ENCODE peak calls at places on chromosomes 7 and 10, in six cellular contexts. M is IMR-90, R is foreskin fibroblast, Q is brain microvascular endothelial cell, A is tibial nerve, U is AG04449. Y is an unnamed sample.

GRCh38 chr7:70043139-70043538 is 444.9 kb downstream of the AUTS2 start:
- DNase-seq in M (no peak), R (no peak), Q (no peak), A (no peak), U (no peak), Y (no peak)

GRCh38 chr7:100441641-100442535 is 5.6 kb upstream of the PPP1R35 start:
- DNase-seq in M (no peak), R (no peak), Q (no peak), A (no peak), U (no peak), Y (no peak)

GRCh38 chr7:127380479-127380878 is 12.0 kb downstream of the ZNF800 start:
- DNase-seq in M (no peak), R (no peak), Q (no peak), A (no peak), U (no peak), Y (no peak)

GRCh38 chr7:45573636-45574470 is at the start of gene ADCY1:
- DNase-seq in M (no peak), R (no peak), Q (no peak), A (no peak), U (no peak), Y (no peak)

GRCh38 chr10:63286754-63287264 is 153.7 kb downstream of the NRBF2 start:
- DNase-seq in M (no peak), R (no peak), Q (no peak), A (no peak), U (no peak), Y (no peak)

GRCh38 chr7:141519623-141520022 is 31.6 kb upstream of the AGK start:
- DNase-seq in M (no peak), R (no peak), Q (no peak), A (no peak), U (no peak), Y (no peak)

GRCh38 chr10:17425584-17426262 is 28.7 kb downstream of the ST8SIA6 start:
- DNase-seq in M (no peak), R (no peak), Q (no peak), A (no peak), U (no peak), Y (no peak)

GRCh38 chr10:86951184-86951761 is 6.1 kb downstream of the MMRN2 start:
- DNase-seq in M (no peak), R (no peak), Q (no peak), A (no peak), U (no peak), Y (no peak)

GRCh38 chr10:4170181-4170580 is 385.2 kb upstream of the KLF6 start:
- DNase-seq in M (no peak), R (no peak), Q (no peak), A (no peak), U (no peak), Y (no peak)

GRCh38 chr7:134784251-134785049 is 5.0 kb downstream of the CALD1 start:
- DNase-seq in M (no peak), R (no peak), Q (no peak), A (no peak), U (no peak), Y (no peak)

GRCh38 chr10:102799691-102800435 is 37.4 kb downstream of the CYP17A1 start:
- DNase-seq in M (no peak), R (no peak), Q (no peak), A (no peak), U (no peak), Y (no peak)

GRCh38 chr10:102800601-102801335 is 36.4 kb downstream of the CYP17A1 start:
- DNase-seq in M (no peak), R (no peak), Q (no peak), A (no peak), U (no peak), Y (no peak)

GRCh38 chr10:102801496-102801895 is 35.7 kb downstream of the CYP17A1 start:
- DNase-seq in M (no peak), R (peak; percentile 43), Q (no peak), A (no peak), U (no peak), Y (no peak)

GRCh38 chr10:102802920-102803534 is 34.2 kb downstream of the CYP17A1 start:
- DNase-seq in M (peak; percentile 99), R (peak; percentile 92), Q (peak; percentile 97), A (no peak), U (peak; percentile 91), Y (no peak)

DNA sequence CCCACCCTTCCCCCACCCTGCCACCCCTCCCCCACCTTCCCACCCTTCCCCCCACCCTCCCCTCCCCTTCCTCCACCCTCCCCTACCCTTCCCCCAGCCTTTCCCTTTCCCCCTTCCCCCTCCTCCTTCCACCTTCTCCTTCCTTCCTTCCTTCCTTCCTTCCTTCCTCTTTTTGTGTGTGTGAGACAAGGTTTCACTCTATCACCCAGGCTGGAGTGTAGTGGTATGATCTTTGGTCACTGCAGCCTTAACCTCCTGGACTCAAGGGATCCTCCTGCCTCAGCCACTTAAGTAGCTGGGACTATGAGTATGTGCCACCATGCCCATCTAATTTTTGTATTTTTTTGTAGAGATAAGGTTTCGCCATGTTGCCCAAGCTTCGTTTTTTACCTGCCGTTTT is 35.2 kb downstream of the CYP17A1 start:
- DNase-seq in M (no peak), R (no peak), Q (no peak), A (no peak), U (no peak), Y (no peak)
- TF ChIP-seq CTCF in M (no peak), R (no peak), Q (no peak), A (no peak), U (no peak), Y (no peak)

GRCh38 chr10:95688648-95689047 is 5.1 kb downstream of the TCTN3 start:
- DNase-seq in M (no peak), R (no peak), Q (no peak), A (no peak), U (no peak), Y (no peak)
- TF ChIP-seq CTCF in M (no peak), R (no peak), Q (peak; percentile 8), A (no peak), U (no peak), Y (no peak)

GRCh38 chr10:100019824-100020160 is 10.0 kb upstream of the DNMBP start:
- DNase-seq in M (no peak), R (peak; percentile 32), Q (no peak), A (no peak), U (no peak), Y (no peak)
- TF ChIP-seq CTCF in M (no peak), R (no peak), Q (peak; percentile 53), A (no peak), U (no peak), Y (peak; percentile 44)

DNA sequence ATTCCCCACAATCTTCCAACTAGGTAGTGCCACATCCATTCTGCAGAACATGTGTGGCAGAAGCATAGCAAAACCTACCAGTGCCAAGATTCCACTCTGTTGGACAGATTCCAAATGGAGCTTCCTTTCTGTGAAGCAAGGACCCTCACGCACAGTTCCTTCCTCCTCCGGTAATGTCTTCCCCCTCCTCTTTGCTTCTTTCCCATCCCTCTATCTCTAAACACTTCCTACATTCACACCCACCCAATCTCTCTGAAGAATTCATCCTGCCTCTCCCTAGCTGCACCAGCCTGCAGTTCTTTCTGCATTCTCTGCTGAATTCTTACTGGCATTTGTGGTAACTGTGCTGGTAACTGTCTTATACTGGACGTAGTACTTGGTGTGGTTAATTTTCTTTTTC is 124.9 kb downstream of the RNLS start:
- DNase-seq in M (no peak), R (no peak), Q (no peak), A (no peak), U (no peak), Y (no peak)
- TF ChIP-seq CTCF in M (no peak), R (no peak), Q (no peak), A (no peak), U (no peak), Y (no peak)

DNA sequence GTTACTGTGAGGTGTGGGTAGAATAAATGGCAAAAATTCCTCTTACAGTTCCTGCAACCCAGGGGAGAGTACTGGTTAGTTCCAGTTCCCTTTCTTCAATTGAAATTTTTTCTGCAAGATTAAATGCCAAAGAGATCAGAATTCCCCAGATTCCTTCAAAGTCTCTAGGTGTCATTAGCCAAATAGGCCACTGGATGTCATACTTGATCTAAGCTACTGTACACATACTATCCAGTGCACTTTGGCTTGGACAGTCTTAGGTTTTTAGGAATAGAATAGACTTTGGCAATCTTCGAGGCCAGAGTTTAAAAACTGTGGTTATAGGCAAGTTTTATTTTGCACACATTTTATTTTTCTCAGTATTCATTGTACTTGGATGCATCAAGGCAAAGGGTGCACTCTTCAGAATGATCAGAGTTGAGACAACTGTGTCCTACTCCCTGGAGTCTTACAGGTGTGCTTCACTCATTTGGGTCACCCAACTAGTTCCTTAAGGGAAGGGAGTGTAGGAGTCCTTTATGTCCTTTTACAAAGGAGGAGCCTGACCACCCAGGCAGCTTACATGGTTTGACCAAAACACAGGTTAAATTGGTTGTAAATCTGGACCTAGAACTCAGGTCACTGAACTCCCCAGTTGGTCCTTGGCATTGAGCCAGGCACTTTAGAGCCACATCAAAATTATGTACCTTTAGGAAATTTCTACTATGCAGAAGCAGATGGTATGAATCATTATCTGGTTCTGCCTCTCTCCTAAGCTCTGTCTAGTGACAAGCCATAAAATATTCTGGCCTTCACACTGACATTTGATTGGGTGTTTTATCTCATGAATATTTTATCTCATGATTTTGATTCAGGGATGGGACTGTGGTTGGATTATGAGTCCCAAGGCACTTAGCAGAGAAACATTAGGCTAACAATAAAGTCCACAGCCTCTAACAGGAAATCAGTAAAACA is 49.5 kb downstream of the ASAH2B start:
- DNase-seq in M (peak; percentile 42), R (peak; percentile 49), Q (peak; percentile 52), A (no peak), U (no peak), Y (no peak)
- TF ChIP-seq CTCF in M (peak; percentile 52), R (peak; percentile 49), Q (peak; percentile 60), A (no peak), U (peak; percentile 51), Y (peak; percentile 51)

GRCh38 chr10:127278001-127278400 is 81.6 kb upstream of the INSYN2A start:
- DNase-seq in M (peak; percentile 82), R (peak; percentile 58), Q (peak; percentile 16), A (no peak), U (peak; percentile 12), Y (no peak)
- TF ChIP-seq CTCF in M (no peak), R (no peak), Q (no peak), A (no peak), U (no peak), Y (no peak)

Y was measured in type B pancreatic cell.